ENCODE peak calls at places on chromosomes 2 and 18, in six cellular contexts. Z is heart right ventricle, Q is GM06990, D is progenitor cell of endocrine pancreas, I is tibial artery, S is HCT116. G is an unnamed sample.

GRCh38 chr2:215410932-215411285 is 25.0 kb downstream of the FN1 start:
- DNase-seq in Z (no peak), Q (no peak), D (no peak), I (no peak), S (peak; percentile 89), G (no peak)

GRCh38 chr2:147181351-147182029 is 663.3 kb upstream of the ACVR2A start:
- DNase-seq in Z (no peak), Q (peak; percentile 41), D (no peak), I (no peak), S (no peak), G (peak; percentile 26)

GRCh38 chr2:5530022-5530696 is 162.0 kb upstream of the SOX11 start:
- DNase-seq in Z (no peak), Q (no peak), D (no peak), I (no peak), S (no peak), G (no peak)

GRCh38 chr2:105055613-105056012 is 17.7 kb downstream of the MRPS9 start:
- DNase-seq in Z (no peak), Q (no peak), D (no peak), I (no peak), S (no peak), G (no peak)

GRCh38 chr2:2243666-2244065 is 87.4 kb downstream of the MYT1L start:
- DNase-seq in Z (no peak), Q (no peak), D (no peak), I (no peak), S (no peak), G (no peak)

GRCh38 chr2:212908682-212909435 is 242.6 kb downstream of the IKZF2 start:
- DNase-seq in Z (no peak), Q (no peak), D (no peak), I (no peak), S (no peak), G (no peak)

GRCh38 chr2:10103179-10103578 is 19.4 kb upstream of the RRM2 start:
- DNase-seq in Z (no peak), Q (no peak), D (no peak), I (no peak), S (no peak), G (no peak)

GRCh38 chr2:233801357-233802131 is 23.4 kb downstream of the MROH2A start:
- DNase-seq in Z (no peak), Q (no peak), D (no peak), I (no peak), S (no peak), G (no peak)

GRCh38 chr2:22582107-22582506 is 802.9 kb upstream of the KLHL29 start:
- DNase-seq in Z (no peak), Q (no peak), D (no peak), I (no peak), S (no peak), G (no peak)

GRCh38 chr2:222862915-222863544 is 2.2 kb downstream of the ACSL3 start:
- DNase-seq in Z (no peak), Q (no peak), D (no peak), I (no peak), S (no peak), G (no peak)

GRCh38 chr2:222860740-222861410 is at the start of gene ACSL3:
- DNase-seq in Z (peak; percentile 98), Q (peak; percentile 97), D (peak; percentile 95), I (peak; percentile 97), S (peak; percentile 78), G (peak; percentile 98)

GRCh38 chr2:222861411-222862067 is 703 bp downstream of the ACSL3 start:
- DNase-seq in Z (peak; percentile 60), Q (no peak), D (peak; percentile 32), I (peak; percentile 28), S (no peak), G (peak; percentile 62)

GRCh38 chr2:222864296-222864695 is 3.5 kb downstream of the ACSL3 start:
- DNase-seq in Z (no peak), Q (no peak), D (no peak), I (no peak), S (no peak), G (no peak)

DNA sequence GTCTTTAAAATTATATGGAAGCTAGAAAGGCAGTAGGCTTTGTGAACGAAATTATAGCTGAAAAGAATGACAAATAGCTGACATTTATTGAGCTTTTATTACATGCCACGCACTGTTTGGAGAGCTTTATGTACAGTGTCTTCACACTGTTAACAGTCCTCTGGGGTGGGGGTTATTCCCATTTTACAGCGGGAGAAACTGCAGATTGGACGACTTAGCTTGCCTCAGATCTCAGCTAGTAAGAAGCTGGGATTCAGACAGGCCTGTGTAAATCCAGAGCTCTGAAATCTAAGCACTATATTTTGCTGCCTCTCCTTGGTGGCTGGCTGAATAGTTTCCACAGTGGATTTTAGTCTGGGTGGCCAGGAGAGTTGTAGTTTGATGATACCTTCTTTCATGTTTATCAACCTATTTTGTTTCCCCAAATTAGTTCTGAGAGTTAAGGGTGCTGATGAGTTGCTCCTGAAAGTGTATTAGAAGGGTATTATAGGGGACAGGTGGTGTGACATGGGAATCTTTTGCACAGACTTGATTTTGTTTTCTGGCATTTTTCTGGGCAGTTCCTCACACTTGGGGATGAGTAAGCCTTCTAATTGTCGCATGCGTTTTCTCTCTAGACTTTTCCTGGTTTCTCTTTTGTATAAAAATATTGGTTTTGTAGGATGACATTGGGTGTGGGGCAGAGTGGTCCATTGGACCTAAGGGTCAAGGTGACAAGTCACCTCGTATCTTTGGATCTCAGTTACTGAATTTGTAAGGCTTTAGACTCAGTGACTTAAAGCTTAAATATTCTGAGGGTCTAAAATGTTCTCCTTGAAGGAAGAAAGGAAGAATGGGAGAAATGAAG is 1.5 kb downstream of the ACSL3 start:
- DNase-seq in Z (no peak), Q (no peak), D (no peak), I (no peak), S (no peak), G (peak; percentile 25)
- TF ChIP-seq CTCF in Z (peak; percentile 58), Q (peak; percentile 1), D (no peak), I (no peak), S (no peak), G (no peak)

GRCh38 chr2:60503923-60504514 is 49.4 kb downstream of the BCL11A start:
- DNase-seq in Z (no peak), Q (no peak), D (no peak), I (no peak), S (no peak), G (no peak)

GRCh38 chr2:60508307-60508706 is 45.1 kb downstream of the BCL11A start:
- DNase-seq in Z (no peak), Q (no peak), D (no peak), I (no peak), S (no peak), G (no peak)

GRCh38 chr2:60505861-60506260 is 47.6 kb downstream of the BCL11A start:
- DNase-seq in Z (no peak), Q (no peak), D (no peak), I (no peak), S (no peak), G (no peak)

GRCh38 chr2:60507211-60507810 is 46.1 kb downstream of the BCL11A start:
- DNase-seq in Z (no peak), Q (no peak), D (no peak), I (no peak), S (no peak), G (no peak)

DNA sequence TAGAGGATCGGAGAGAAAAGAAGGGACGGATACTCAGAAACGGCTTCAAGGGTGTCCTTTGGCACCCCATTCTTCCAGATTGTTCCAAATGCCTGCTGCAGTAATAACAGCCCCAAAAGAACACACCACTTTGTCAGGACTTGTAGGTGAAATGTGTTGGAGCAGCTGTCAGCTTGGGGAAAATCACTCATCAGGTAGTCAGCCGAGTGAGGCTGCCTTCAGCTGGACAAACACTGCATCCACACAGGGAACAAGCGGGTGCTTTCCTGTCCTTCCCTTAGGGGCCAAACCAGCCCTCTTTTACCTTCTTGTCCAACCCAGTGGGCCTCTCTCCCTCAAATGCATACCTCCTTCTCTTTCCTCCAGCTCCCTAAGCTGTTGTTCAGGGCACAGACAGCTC is 48.2 kb downstream of the BCL11A start:
- DNase-seq in Z (no peak), Q (no peak), D (no peak), I (no peak), S (no peak), G (no peak)
- TF ChIP-seq CTCF in Z (peak; percentile 7), Q (no peak), D (no peak), I (no peak), S (no peak), G (no peak)

DNA sequence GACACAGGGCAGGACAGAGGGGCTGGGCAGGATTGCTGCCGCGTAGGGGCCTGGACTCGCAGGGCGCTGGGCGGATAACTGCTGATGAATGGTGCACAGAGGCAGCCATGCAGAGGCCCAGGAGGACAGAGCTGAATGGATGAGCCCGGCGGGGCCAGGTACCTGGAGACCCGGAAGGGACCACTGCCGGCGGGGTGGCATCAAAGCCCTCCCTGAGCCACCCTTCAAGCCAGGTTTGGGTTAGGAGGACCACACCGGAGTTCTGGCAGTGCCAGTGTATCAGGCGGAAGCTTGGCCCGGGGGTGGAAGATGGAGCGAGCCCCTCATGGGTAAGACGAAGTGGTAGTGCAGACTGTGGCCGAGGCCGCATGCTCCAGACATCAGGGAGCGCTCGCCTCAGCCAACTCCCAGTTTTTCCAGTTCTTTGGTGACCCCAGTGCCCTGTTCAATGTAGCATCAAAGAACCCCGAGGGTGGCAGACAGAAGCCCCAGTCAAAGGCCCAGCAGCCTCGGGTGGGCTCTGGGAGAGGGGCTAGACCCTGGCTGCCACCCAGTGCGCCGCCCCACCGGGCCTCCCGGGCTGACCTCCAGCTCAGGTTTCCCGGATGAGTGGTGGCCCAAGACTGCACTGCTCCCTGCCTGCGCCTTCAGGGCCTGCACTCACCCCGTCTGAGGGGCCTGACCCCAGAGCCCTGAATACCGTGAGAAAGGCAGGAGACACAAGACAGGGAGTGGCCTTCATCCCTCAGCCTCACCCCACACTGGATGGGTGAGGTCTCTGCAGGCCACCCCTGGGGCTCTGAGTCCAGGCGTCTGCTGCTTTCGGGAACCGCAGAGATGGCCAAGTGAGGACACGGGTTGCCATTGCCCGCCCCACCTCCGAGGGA is 50.9 kb downstream of the ACAA2 start:
- DNase-seq in Z (no peak), Q (no peak), D (no peak), I (no peak), S (no peak), G (no peak)
- TF ChIP-seq CTCF in Z (no peak), Q (no peak), D (no peak), I (no peak), S (no peak), G (no peak)

GRCh38 chr18:11757084-11757590 is 68.1 kb downstream of the GNAL start:
- DNase-seq in Z (no peak), Q (no peak), D (no peak), I (no peak), S (no peak), G (no peak)

GRCh38 chr18:11760498-11761158 is 71.6 kb downstream of the GNAL start:
- DNase-seq in Z (no peak), Q (no peak), D (no peak), I (no peak), S (no peak), G (no peak)

GRCh38 chr18:11759456-11759855 is 70.4 kb downstream of the GNAL start:
- DNase-seq in Z (no peak), Q (no peak), D (no peak), I (no peak), S (no peak), G (no peak)

GRCh38 chr18:11762429-11762828 is 73.4 kb downstream of the GNAL start:
- DNase-seq in Z (no peak), Q (no peak), D (no peak), I (no peak), S (no peak), G (no peak)

GRCh38 chr18:11761553-11761952 is 72.5 kb downstream of the GNAL start:
- DNase-seq in Z (no peak), Q (no peak), D (no peak), I (no peak), S (peak; percentile 8), G (no peak)
- TF ChIP-seq CTCF in Z (no peak), Q (peak; percentile 31), D (peak; percentile 66), I (no peak), S (peak; percentile 61), G (no peak)

G was measured in GM20000.